ENCODE peak calls at places on chromosomes 12 and 14, in four cellular contexts. R, Z, L and M are unnamed samples.

GRCh38 chr12:130195369-130195768 is 33.1 kb downstream of the FZD10 start:
- DNase-seq in R (no peak), Z (no peak), L (no peak), M (no peak)

GRCh38 chr14:31921251-31921650 is 155.9 kb upstream of the ARHGAP5 start:
- DNase-seq in R (no peak), Z (no peak), L (no peak), M (no peak)

GRCh38 chr12:89280833-89281533 is 71.3 kb downstream of the DUSP6 start:
- DNase-seq in R (no peak), Z (no peak), L (no peak), M (no peak)

GRCh38 chr12:130486891-130487416 is 149.3 kb downstream of the PIWIL1 start:
- DNase-seq in R (no peak), Z (no peak), L (no peak), M (no peak)

GRCh38 chr12:122839907-122840554 is 4.8 kb downstream of the HIP1R start:
- DNase-seq in R (no peak), Z (no peak), L (no peak), M (no peak)

GRCh38 chr12:7411343-7411742 is 32.6 kb downstream of the CD163L1 start:
- DNase-seq in R (no peak), Z (peak), L (no peak), M (no peak)

GRCh38 chr12:108653082-108653516 is 19.4 kb upstream of the SELPLG start:
- DNase-seq in R (no peak), Z (no peak), L (no peak), M (no peak)

GRCh38 chr14:95471526-95472304 is 44.7 kb downstream of the SYNE3 start:
- DNase-seq in R (no peak), Z (no peak), L (no peak), M (no peak)

GRCh38 chr14:76717508-76717907 is 43.8 kb upstream of the VASH1 start:
- DNase-seq in R (no peak), Z (no peak), L (no peak), M (no peak)

GRCh38 chr14:64671591-64671990 is 32.6 kb upstream of the PLEKHG3 start:
- DNase-seq in R (peak), Z (peak), L (no peak), M (no peak)

GRCh38 chr12:2924019-2924418 is 33.3 kb downstream of the TULP3 start:
- DNase-seq in R (no peak), Z (peak), L (no peak), M (no peak)

GRCh38 chr14:50615566-50615965 is 52.5 kb downstream of the SAV1 start:
- DNase-seq in R (no peak), Z (no peak), L (no peak), M (no peak)

GRCh38 chr14:49761839-49762551 is 6.0 kb upstream of the KLHDC2 start:
- DNase-seq in R (no peak), Z (no peak), L (no peak), M (no peak)

GRCh38 chr14:79369359-79370332 is 841.7 kb downstream of the DIO2 start:
- DNase-seq in R (peak), Z (peak), L (no peak), M (peak)

GRCh38 chr14:99519931-99520421 is 38.8 kb downstream of the CCNK start:
- DNase-seq in R (no peak), Z (no peak), L (peak), M (no peak)

GRCh38 chr14:90645842-90646443 is 170.3 kb downstream of the TTC7B start:
- DNase-seq in R (no peak), Z (peak), L (no peak), M (no peak)

GRCh38 chr12:41946106-41946505 is 198.6 kb downstream of the GXYLT1 start:
- DNase-seq in R (no peak), Z (no peak), L (no peak), M (no peak)

GRCh38 chr12:591571-592505 is 71.4 kb downstream of the NINJ2 start:
- DNase-seq in R (no peak), Z (no peak), L (no peak), M (no peak)

GRCh38 chr12:53230971-53231858 is 794 bp downstream of the RARG start:
- DNase-seq in R (no peak), Z (no peak), L (no peak), M (no peak)

GRCh38 chr14:104102282-104102914 is 16.9 kb downstream of the ASPG start:
- DNase-seq in R (no peak), Z (no peak), L (no peak), M (no peak)